ENCODE peak calls at places on chromosome 16, in six cellular contexts. O is mucosa of descending colon; J is upper lobe of right lung; Z is testis; Q is tibial artery; I is CD8-positive, alpha-beta T cell. U is an unnamed sample.

GRCh38 chr16:27097671-27098275 is 31.0 kb downstream of the C16orf82 start:
- DNase-seq in O (no peak), J (no peak), Z (no peak), Q (peak; percentile 73), I (no peak), U (no peak)

GRCh38 chr16:86834451-86835035 is 256.2 kb downstream of the FOXL1 start:
- DNase-seq in O (no peak), J (no peak), Z (no peak), Q (no peak), I (no peak), U (no peak)

GRCh38 chr16:25812215-25812614 is 120.5 kb downstream of the HS3ST4 start:
- DNase-seq in O (no peak), J (no peak), Z (no peak), Q (no peak), I (no peak), U (no peak)

GRCh38 chr16:86471896-86472295 is 38.4 kb upstream of the FOXF1 start:
- DNase-seq in O (no peak), J (no peak), Z (no peak), Q (no peak), I (no peak), U (no peak)

GRCh38 chr16:9836118-9836736 is 346.0 kb downstream of the GRIN2A start:
- DNase-seq in O (peak; percentile 38), J (no peak), Z (peak; percentile 22), Q (no peak), I (no peak), U (peak; percentile 12)

GRCh38 chr16:53892155-53892554 is 188.2 kb downstream of the FTO start:
- DNase-seq in O (peak; percentile 77), J (no peak), Z (peak; percentile 65), Q (no peak), I (no peak), U (peak; percentile 27)

GRCh38 chr16:31700530-31701388 is 172.8 kb upstream of the ZNF267 start:
- DNase-seq in O (peak; percentile 97), J (peak; percentile 93), Z (peak; percentile 96), Q (no peak), I (peak; percentile 91), U (peak; percentile 84)

GRCh38 chr16:76946879-76947278 is 244.1 kb upstream of the MON1B start:
- DNase-seq in O (no peak), J (no peak), Z (peak; percentile 17), Q (no peak), I (no peak), U (no peak)

GRCh38 chr16:13426279-13426678 is 493.7 kb upstream of the ERCC4 start:
- DNase-seq in O (no peak), J (no peak), Z (no peak), Q (no peak), I (no peak), U (no peak)

GRCh38 chr16:8660841-8661301 is 13.5 kb upstream of the ABAT start:
- DNase-seq in O (peak; percentile 82), J (peak; percentile 75), Z (peak; percentile 75), Q (peak; percentile 78), I (no peak), U (peak; percentile 32)

GRCh38 chr16:4226251-4227039 is 15.4 kb downstream of the SRL start:
- DNase-seq in O (no peak), J (no peak), Z (no peak), Q (no peak), I (no peak), U (no peak)

GRCh38 chr16:68272501-68273209 is 8.3 kb downstream of the SLC7A6 start:
- DNase-seq in O (peak; percentile 57), J (no peak), Z (no peak), Q (no peak), I (peak; percentile 84), U (no peak)

GRCh38 chr16:68078726-68079615 is 6.2 kb upstream of the NFATC3 start:
- DNase-seq in O (no peak), J (no peak), Z (no peak), Q (no peak), I (no peak), U (no peak)

GRCh38 chr16:20683812-20684211 is 13.7 kb downstream of the ACSM1 start:
- DNase-seq in O (no peak), J (no peak), Z (no peak), Q (no peak), I (no peak), U (no peak)

GRCh38 chr16:79501446-79501845 is 99.1 kb downstream of the MAF start:
- DNase-seq in O (no peak), J (no peak), Z (no peak), Q (no peak), I (no peak), U (no peak)

GRCh38 chr16:11586856-11587642 is at the start of gene LITAF:
- DNase-seq in O (peak; percentile 75), J (peak; percentile 90), Z (peak; percentile 33), Q (peak; percentile 86), I (peak; percentile 82), U (peak; percentile 75)

GRCh38 chr16:46688657-46689491 is at the start of gene VPS35:
- DNase-seq in O (peak; percentile 100), J (peak; percentile 100), Z (peak; percentile 100), Q (peak; percentile 100), I (peak; percentile 100), U (peak; percentile 99)
- H3K4me1 ChIP-seq in O (peaks cover 39% of the 10 kb centered on the region), J (peaks cover 32% of the 10 kb centered on the region), Z (peaks cover 39% of the 10 kb centered on the region), Q (peaks cover 30% of the 10 kb centered on the region), I (peaks cover 32% of the 10 kb centered on the region), U (peaks cover 6% of the 10 kb centered on the region)

GRCh38 chr16:14528306-14528948 is 101.6 kb downstream of the PARN start:
- DNase-seq in O (no peak), J (no peak), Z (no peak), Q (no peak), I (no peak), U (no peak)
- H3K4me1 ChIP-seq in O (peaks cover 8% of the 10 kb centered on the region), J (peaks cover 20% of the 10 kb centered on the region), Z (peaks cover 7% of the 10 kb centered on the region), Q (peaks cover 31% of the 10 kb centered on the region), I (no peaks in the 10 kb centered on the region), U (peaks cover 3% of the 10 kb centered on the region)

DNA sequence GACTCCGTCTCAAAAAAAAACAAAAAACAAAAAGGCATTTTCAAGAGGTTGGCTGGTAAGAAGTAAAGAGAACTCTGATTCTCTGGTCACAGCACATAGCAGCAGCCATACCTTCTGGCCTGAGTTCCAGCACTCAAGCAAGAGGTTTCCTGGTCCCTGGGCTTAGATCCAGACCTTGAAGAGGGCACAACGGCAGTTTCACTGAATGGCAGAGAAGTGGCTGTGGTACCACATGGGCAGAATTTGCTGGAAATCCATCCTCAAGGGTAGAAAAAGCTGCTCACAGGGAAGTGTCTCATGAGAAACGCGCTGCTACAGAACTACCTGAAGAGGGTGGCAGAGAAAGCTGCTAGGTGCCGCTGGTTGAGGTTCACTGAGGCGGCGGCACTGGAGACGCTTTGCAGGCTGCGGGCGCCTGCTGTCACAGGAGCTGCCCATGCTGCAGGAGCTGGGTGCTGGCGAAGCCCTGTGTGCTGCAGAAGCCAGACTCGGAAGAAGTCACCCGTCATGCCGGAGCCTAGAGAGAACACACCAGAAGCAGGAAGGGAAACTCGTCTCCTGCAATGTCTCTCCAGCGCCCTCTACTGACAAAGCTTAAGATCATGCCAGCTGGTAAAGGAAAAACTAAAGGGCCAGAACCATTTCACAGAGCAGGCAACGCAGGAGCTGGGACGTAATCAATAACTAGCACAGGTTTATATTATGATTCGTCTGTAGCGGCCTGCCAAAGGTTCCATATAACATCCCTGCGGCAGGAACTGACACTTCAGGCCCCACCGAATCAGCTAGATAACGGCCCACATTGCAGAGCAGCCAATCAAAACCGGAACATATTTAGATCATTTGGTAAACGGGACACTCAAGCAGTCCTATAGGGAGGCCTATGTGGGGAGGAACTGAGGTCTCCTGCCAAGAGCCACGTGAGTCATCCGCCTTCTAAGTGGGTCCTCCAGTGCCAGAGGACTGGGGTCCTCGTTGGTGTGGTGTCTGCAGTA is 5.4 kb upstream of the ZNF213 start:
- DNase-seq in O (peak; percentile 85), J (peak; percentile 82), Z (peak; percentile 87), Q (peak; percentile 85), I (peak; percentile 85), U (peak; percentile 71)
- H3K4me1 ChIP-seq in O (peaks cover 13% of the 10 kb centered on the region), J (peaks cover 31% of the 10 kb centered on the region), Z (peaks cover 25% of the 10 kb centered on the region), Q (peaks cover 40% of the 10 kb centered on the region), I (peaks cover 36% of the 10 kb centered on the region), U (peaks cover 5% of the 10 kb centered on the region)

DNA sequence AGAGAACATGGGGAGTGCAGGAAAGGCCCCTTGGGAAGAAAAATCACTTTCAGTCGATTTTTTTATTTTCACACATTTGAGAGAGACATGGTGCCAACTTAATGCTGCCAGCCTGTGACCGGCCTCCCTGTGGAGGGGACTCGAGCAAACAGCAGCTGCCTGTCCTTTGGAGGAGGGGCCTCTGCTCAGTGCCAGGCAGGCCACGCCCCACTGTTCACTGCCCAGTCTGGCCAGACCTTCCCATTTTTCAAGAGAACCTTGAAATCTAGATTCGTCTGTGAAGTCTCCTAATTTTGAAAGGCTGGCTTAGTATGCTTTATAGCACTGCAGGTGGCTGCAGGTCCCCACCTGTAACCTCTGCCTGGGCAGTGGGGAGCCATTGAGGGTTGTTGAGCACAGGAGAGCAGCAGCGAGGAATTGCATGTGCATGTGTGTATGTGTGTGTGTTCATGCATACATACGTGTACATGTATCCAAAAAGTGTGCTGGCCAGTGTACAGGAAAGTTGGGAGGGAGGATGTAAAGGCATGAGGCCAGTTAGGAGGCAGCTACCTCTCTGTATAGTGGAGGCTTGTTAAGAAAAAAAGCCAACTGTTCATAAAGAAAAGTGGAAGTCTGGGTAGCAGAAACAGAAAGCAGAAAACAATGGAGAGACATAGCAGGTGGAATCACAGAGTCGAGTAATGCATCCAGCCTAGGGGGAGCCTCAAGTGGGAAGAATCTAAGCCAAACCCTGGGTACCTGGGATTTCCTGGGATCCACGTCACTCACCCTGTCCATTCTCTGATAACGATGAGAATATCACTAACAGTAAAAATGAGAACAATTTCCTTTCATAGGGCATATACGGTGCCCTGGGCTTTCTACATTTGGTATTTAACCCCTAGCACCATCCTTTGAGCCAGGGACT is 70.4 kb upstream of the PLCG2 start:
- DNase-seq in O (peak; percentile 62), J (peak; percentile 64), Z (no peak), Q (no peak), I (no peak), U (no peak)
- H3K4me1 ChIP-seq in O (peaks cover 22% of the 10 kb centered on the region), J (peaks cover 3% of the 10 kb centered on the region), Z (peaks cover 4% of the 10 kb centered on the region), Q (peaks cover 14% of the 10 kb centered on the region), I (no peaks in the 10 kb centered on the region), U (peaks cover 12% of the 10 kb centered on the region)

GRCh38 chr16:28166394-28167208 is 45.2 kb downstream of the XPO6 start:
- DNase-seq in O (no peak), J (no peak), Z (no peak), Q (no peak), I (no peak), U (no peak)

GRCh38 chr16:28167221-28167620 is 44.5 kb downstream of the XPO6 start:
- DNase-seq in O (no peak), J (no peak), Z (no peak), Q (no peak), I (no peak), U (no peak)

GRCh38 chr16:28168991-28169554 is 42.7 kb downstream of the XPO6 start:
- DNase-seq in O (no peak), J (no peak), Z (no peak), Q (no peak), I (peak; percentile 78), U (no peak)

GRCh38 chr16:28165549-28166046 is 46.2 kb downstream of the XPO6 start:
- DNase-seq in O (no peak), J (no peak), Z (no peak), Q (no peak), I (no peak), U (no peak)

GRCh38 chr16:28167730-28168129 is 44.0 kb downstream of the XPO6 start:
- DNase-seq in O (no peak), J (no peak), Z (no peak), Q (no peak), I (no peak), U (no peak)
- H3K4me1 ChIP-seq in O (no peaks in the 10 kb centered on the region), J (peaks cover 13% of the 10 kb centered on the region), Z (peaks cover 13% of the 10 kb centered on the region), Q (peaks cover 18% of the 10 kb centered on the region), I (peaks cover 73% of the 10 kb centered on the region), U (peaks cover 5% of the 10 kb centered on the region)

GRCh38 chr16:87933140-87933495 is 3.2 kb downstream of the CA5A start:
- DNase-seq in O (no peak), J (no peak), Z (no peak), Q (no peak), I (no peak), U (no peak)
- H3K4me1 ChIP-seq in O (no peaks in the 10 kb centered on the region), J (no peaks in the 10 kb centered on the region), Z (peaks cover 3% of the 10 kb centered on the region), Q (no peaks in the 10 kb centered on the region), I (no peaks in the 10 kb centered on the region), U (no peaks in the 10 kb centered on the region)